ENCODE peak calls at places on chromosomes 7 and 10, in four cellular contexts. T is GM12878, H is HepG2, Y is K562. N is an unnamed sample.

GRCh38 chr10:44413416-44413815 is 28.5 kb upstream of the CXCL12 start:
- DNase-seq in T (no peak), H (no peak), Y (no peak), N (no peak)

GRCh38 chr7:30493231-30493630 is 11.4 kb downstream of the GGCT start:
- DNase-seq in T (no peak), H (peak; percentile 34), Y (no peak), N (no peak)

GRCh38 chr10:133041101-133041500 is 46.6 kb upstream of the ADGRA1 start:
- DNase-seq in T (no peak), H (no peak), Y (no peak), N (no peak)

GRCh38 chr7:112272921-112273561 is 66.5 kb downstream of the ZNF277 start:
- DNase-seq in T (no peak), H (no peak), Y (no peak), N (peak; percentile 28)

GRCh38 chr10:97849101-97849490 is 547 bp upstream of the GOLGA7B start:
- DNase-seq in T (no peak), H (no peak), Y (no peak), N (peak; percentile 41)

GRCh38 chr7:47153571-47153970 is 428.3 kb downstream of the TNS3 start:
- DNase-seq in T (no peak), H (peak; percentile 13), Y (no peak), N (peak; percentile 87)

GRCh38 chr10:91162050-91162494 is 58.4 kb upstream of the PCGF5 start:
- DNase-seq in T (no peak), H (peak; percentile 6), Y (peak; percentile 54), N (no peak)

GRCh38 chr10:72030762-72031543 is 57.4 kb downstream of the SPOCK2 start:
- DNase-seq in T (no peak), H (peak; percentile 97), Y (no peak), N (peak; percentile 17)

GRCh38 chr7:24756545-24756988 is 697 bp downstream of the GSDME start:
- DNase-seq in T (no peak), H (no peak), Y (no peak), N (no peak)

GRCh38 chr7:39949980-39950472 is at the start of gene CDK13:
- DNase-seq in T (peak; percentile 74), H (peak; percentile 74), Y (peak; percentile 75), N (peak; percentile 74)

GRCh38 chr10:90418869-90419652 is 438.8 kb downstream of the HTR7 start:
- DNase-seq in T (no peak), H (peak; percentile 7), Y (no peak), N (no peak)

GRCh38 chr7:95209276-95209675 is 115.1 kb downstream of the PON1 start:
- DNase-seq in T (no peak), H (no peak), Y (no peak), N (no peak)

GRCh38 chr7:80335473-80336232 is 176.2 kb downstream of the GNAT3 start:
- DNase-seq in T (no peak), H (no peak), Y (no peak), N (no peak)

GRCh38 chr10:58326967-58327381 is 7.8 kb upstream of the UBE2D1 start:
- DNase-seq in T (no peak), H (no peak), Y (no peak), N (peak; percentile 70)

GRCh38 chr7:130296221-130296951 is 3.4 kb downstream of the CPA4 start:
- DNase-seq in T (no peak), H (no peak), Y (no peak), N (no peak)

GRCh38 chr10:124561206-124561605 is 99.6 kb downstream of the LHPP start:
- DNase-seq in T (no peak), H (no peak), Y (no peak), N (no peak)

GRCh38 chr7:46909601-46910051 is 672.3 kb downstream of the TNS3 start:
- DNase-seq in T (no peak), H (no peak), Y (no peak), N (no peak)

GRCh38 chr10:29189272-29189671 is 99.6 kb upstream of the LYZL1 start:
- DNase-seq in T (no peak), H (no peak), Y (no peak), N (no peak)

GRCh38 chr10:3924344-3924743 is 139.3 kb upstream of the KLF6 start:
- DNase-seq in T (no peak), H (no peak), Y (no peak), N (no peak)

GRCh38 chr7:47771990-47772360 is 176.3 kb downstream of the PKD1L1 start:
- DNase-seq in T (no peak), H (no peak), Y (no peak), N (no peak)

GRCh38 chr7:43462836-43463235 is 120.1 kb upstream of the STK17A start:
- DNase-seq in T (no peak), H (no peak), Y (no peak), N (no peak)

GRCh38 chr7:132575336-132575986 is 809 bp downstream of the PLXNA4 start:
- DNase-seq in T (no peak), H (no peak), Y (no peak), N (peak; percentile 68)

GRCh38 chr7:134293029-134293740 is 23.5 kb downstream of the SLC35B4 start:
- DNase-seq in T (peak; percentile 84), H (peak; percentile 95), Y (no peak), N (no peak)

GRCh38 chr10:110646417-110647135 is 2.4 kb downstream of the RBM20 start:
- DNase-seq in T (no peak), H (no peak), Y (peak; percentile 63), N (no peak)

GRCh38 chr7:36408589-36408988 is 18.9 kb downstream of the ANLN start:
- DNase-seq in T (no peak), H (no peak), Y (no peak), N (no peak)

DNA sequence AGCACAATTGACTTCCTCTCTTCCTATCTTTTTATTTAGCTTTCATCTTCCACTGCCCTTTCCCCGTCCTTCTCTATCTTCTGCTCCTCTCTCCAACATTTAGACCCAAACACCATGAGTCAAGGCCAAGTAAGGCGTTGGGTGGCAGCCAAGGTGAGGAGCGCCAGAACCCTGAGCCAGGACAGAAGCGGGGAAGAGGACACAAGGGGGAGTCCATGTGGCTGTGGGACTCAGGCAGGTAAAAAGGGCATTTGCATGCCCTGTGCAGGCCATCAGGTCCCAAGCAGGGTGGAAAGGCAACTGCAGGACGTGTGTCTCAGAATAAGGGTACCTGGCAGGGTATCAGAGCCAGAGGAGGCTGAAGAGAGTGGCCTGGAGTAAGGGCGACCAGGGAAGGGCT is 192.4 kb upstream of the PFKP start:
- DNase-seq in T (no peak), H (no peak), Y (no peak), N (no peak)
- H2AFZ ChIP-seq in T (no peak overlapping the region), H (no peak overlapping the region), Y (no peak overlapping the region), N (no peak overlapping the region)

GRCh38 chr10:35735412-35735811 is 93.3 kb upstream of the FZD8 start:
- DNase-seq in T (no peak), H (no peak), Y (no peak), N (no peak)
- TF ChIP-seq JUNB in T (no peak), H (no peak), Y (no peak), N (no peak)

DNA sequence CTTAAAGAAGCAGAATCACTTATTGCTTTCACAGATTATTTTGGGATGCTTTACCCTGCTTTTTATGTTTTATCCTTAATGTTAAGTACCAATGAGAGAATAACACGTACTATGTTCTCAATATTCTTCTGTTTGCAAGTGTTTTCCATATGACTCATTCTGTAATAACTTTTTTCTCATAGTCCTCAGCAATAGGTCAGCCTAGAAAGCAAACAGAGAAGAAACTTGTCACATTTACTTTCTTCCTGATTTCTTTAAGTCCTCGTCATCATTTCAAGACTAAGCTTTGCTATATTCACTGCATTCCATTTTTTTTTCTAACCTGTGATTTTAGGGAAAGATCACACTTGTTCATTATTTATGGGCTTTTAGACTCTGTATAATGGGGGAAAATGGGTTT is 6.8 kb upstream of the AGR2 start:
- DNase-seq in T (no peak), H (no peak), Y (no peak), N (no peak)
- H3K4me2 ChIP-seq in T (no peak overlapping the region), H (no peak overlapping the region), Y (no peak overlapping the region), N (no peak overlapping the region)

GRCh38 chr10:82319558-82319957 is 444.6 kb downstream of the NRG3 start:
- DNase-seq in T (no peak), H (no peak), Y (no peak), N (peak; percentile 3)
- H2AFZ ChIP-seq in T (no peak overlapping the region), H (no peak overlapping the region), Y (no peak overlapping the region), N (no peak overlapping the region)

GRCh38 chr10:79269443-79269842 is 77.8 kb upstream of the PPIF start:
- DNase-seq in T (no peak), H (no peak), Y (no peak), N (no peak)

GRCh38 chr10:79268100-79268670 is 79.1 kb upstream of the PPIF start:
- DNase-seq in T (no peak), H (no peak), Y (no peak), N (no peak)

GRCh38 chr10:79270471-79271246 is 76.6 kb upstream of the PPIF start:
- DNase-seq in T (no peak), H (no peak), Y (peak; percentile 35), N (no peak)

GRCh38 chr10:79268717-79269116 is 78.6 kb upstream of the PPIF start:
- DNase-seq in T (no peak), H (no peak), Y (no peak), N (no peak)

DNA sequence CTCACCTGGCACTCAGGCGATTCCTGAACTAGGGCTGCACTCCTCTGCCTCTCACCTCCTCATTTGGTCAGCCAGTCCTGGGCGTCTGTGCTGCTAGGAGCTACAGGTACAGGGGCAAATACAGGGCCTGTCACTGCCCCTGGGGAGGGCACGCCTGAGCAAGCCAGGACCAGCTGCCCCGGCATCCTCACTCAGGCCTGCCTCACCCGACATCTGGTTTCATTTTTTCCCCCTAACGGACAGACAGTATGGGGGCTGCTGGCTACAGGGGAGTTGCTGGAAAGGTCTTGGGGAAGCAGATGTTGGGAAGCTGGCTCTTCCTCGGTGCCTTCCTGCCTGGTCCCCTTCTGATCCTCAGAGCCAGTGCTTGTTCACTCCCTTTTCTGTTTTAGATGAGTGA is 77.3 kb upstream of the PPIF start:
- DNase-seq in T (no peak), H (no peak), Y (no peak), N (no peak)
- TF ChIP-seq JUNB in T (no peak), H (no peak), Y (no peak), N (no peak)

N was measured in GM23338.